ENCODE peak calls at places on chromosomes 5 and 9, in four cellular contexts. Q is neural progenitor cell, P is GM23338, Y is DND-41. K is an unnamed sample.
A peak's percentile ranks its signal among the peaks of the same experiment; 100 is the strongest.

GRCh38 chr9:90871327-90871935 is 69.8 kb downstream of the SYK start:
- DNase-seq in Y (no peak), Q (no peak), P (no peak), K (no peak)

GRCh38 chr5:115542076-115542475 is 2.5 kb downstream of the FEM1C start:
- DNase-seq in Y (no peak), P (no peak), Q (no peak), K (no peak)

GRCh38 chr5:164202338-164202737 is 696.9 kb downstream of the MAT2B start:
- DNase-seq in P (no peak), Y (no peak), Q (no peak), K (no peak)

GRCh38 chr5:13591621-13592020 is 352.9 kb downstream of the DNAH5 start:
- DNase-seq in Y (no peak), Q (no peak), P (no peak), K (no peak)

GRCh38 chr5:149521739-149522373 is 29.4 kb downstream of the CSNK1A1 start:
- DNase-seq in Y (no peak), Q (no peak), P (no peak), K (no peak)

GRCh38 chr9:6993531-6993930 is 235.8 kb downstream of the KDM4C start:
- DNase-seq in Y (no peak), Q (no peak), P (no peak), K (no peak)

GRCh38 chr9:133059623-133060022 is 2.2 kb upstream of the CEL start:
- DNase-seq in Q (no peak), Y (no peak), P (no peak), K (no peak)

GRCh38 chr9:3526166-3526902 is 533 bp upstream of the RFX3 start:
- DNase-seq in P (peak; percentile 91), Y (peak; percentile 87), Q (peak; percentile 94), K (peak; percentile 79)

GRCh38 chr9:36074870-36075532 is 38.3 kb downstream of the RECK start:
- DNase-seq in Y (no peak), Q (no peak), P (no peak), K (peak; percentile 71)

GRCh38 chr9:38008168-38009034 is 60.6 kb downstream of the SHB start:
- DNase-seq in P (no peak), Q (no peak), Y (peak; percentile 35), K (no peak)

GRCh38 chr5:96214442-96215197 is 218.4 kb downstream of the PCSK1 start:
- DNase-seq in P (no peak), Q (no peak), Y (no peak), K (no peak)

GRCh38 chr5:11289733-11290132 is 528.7 kb upstream of the DAP start:
- DNase-seq in Y (no peak), Q (peak; percentile 21), P (peak; percentile 36), K (no peak)

GRCh38 chr5:149860801-149861322 is 83.7 kb downstream of the PDE6A start:
- DNase-seq in Q (no peak), P (peak; percentile 34), Y (no peak), K (no peak)

GRCh38 chr5:65623482-65623881 is 651 bp downstream of the TRIM23 start:
- DNase-seq in Y (no peak), P (no peak), Q (peak; percentile 6), K (no peak)

GRCh38 chr5:158753354-158753753 is 346.4 kb downstream of the EBF1 start:
- DNase-seq in P (no peak), Q (no peak), Y (no peak), K (no peak)

GRCh38 chr5:158489207-158489532 is 610.5 kb downstream of the EBF1 start:
- DNase-seq in P (no peak), Q (no peak), Y (no peak), K (no peak)

GRCh38 chr5:142576804-142577203 is 109.1 kb downstream of the FGF1 start:
- DNase-seq in Q (no peak), Y (no peak), P (no peak), K (no peak)

GRCh38 chr5:179668404-179668803 is 12.4 kb downstream of the CBY3 start:
- DNase-seq in Q (peak; percentile 87), Y (peak; percentile 35), P (peak; percentile 93), K (no peak)

GRCh38 chr9:35908484-35909125 is 685 bp upstream of the SPAAR start:
- DNase-seq in P (no peak), Q (no peak), Y (no peak), K (no peak)

GRCh38 chr9:4333231-4333740 is 33.4 kb upstream of the GLIS3 start:
- DNase-seq in P (no peak), Q (no peak), Y (no peak), K (no peak)

GRCh38 chr5:123429993-123430392 is 6.8 kb upstream of the CEP120 start:
- DNase-seq in Y (no peak), P (no peak), Q (no peak), K (no peak)

GRCh38 chr5:167565555-167565954 is 725.9 kb upstream of the WWC1 start:
- DNase-seq in Q (peak; percentile 16), Y (no peak), P (peak; percentile 60), K (no peak)

GRCh38 chr5:53418844-53419243 is 61.6 kb upstream of the FST start:
- DNase-seq in Y (no peak), Q (no peak), P (no peak), K (no peak)

GRCh38 chr9:19229725-19230355 is 653 bp upstream of the DENND4C start:
- DNase-seq in P (peak; percentile 87), Y (peak; percentile 78), Q (peak; percentile 96), K (no peak)

GRCh38 chr5:107597803-107598202 is 72.9 kb downstream of the EFNA5 start:
- DNase-seq in P (no peak), Y (no peak), Q (no peak), K (no peak)

GRCh38 chr9:122227576-122227903 is 1.2 kb downstream of the LHX6 start:
- DNase-seq in Y (no peak), P (no peak), Q (no peak), K (no peak)

GRCh38 chr9:113695901-113696300 is 180.2 kb upstream of the ZNF618 start:
- DNase-seq in P (no peak), Q (no peak), Y (peak; percentile 12), K (no peak)

GRCh38 chr9:89425921-89426388 is 72.0 kb downstream of the SEMA4D start:
- DNase-seq in P (no peak), Q (no peak), Y (no peak), K (no peak)
- H3K27ac ChIP-seq in P (no peak overlapping the region), Q (no peak overlapping the region), Y (peak overlapping the region; percentile 52), K (no peak overlapping the region)

GRCh38 chr9:135087489-135087791 is at the start of gene OLFM1:
- DNase-seq in Y (no peak), Q (peak; percentile 92), P (peak; percentile 89), K (peak; percentile 77)
- H3K4me3 ChIP-seq in Y (no peak within 1 kb of the TSS), Q (peak within 1 kb of the TSS; percentile 48), P (peak within 1 kb of the TSS; percentile 69), K (peak within 1 kb of the TSS; percentile 49)

DNA sequence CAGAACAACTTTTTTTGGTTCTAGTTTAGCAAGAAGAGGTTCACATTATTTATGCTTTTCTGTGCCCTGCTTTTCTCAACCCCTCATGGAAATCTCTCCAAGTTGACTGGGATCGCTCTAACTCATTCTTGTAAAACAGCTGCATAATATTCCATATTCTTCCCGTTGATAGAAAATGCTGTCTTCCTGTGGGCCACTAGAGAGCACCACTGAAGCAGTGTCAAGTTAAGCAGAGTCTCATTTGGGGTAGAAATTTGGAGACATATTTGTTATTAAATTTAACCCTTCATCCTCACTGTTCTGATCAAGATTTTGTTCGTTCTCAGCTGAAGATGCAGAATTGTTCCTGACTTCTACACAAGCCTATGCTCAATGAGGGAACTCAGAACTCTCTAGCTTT is 140.1 kb downstream of the CEMIP2 start:
- DNase-seq in P (peak; percentile 36), Y (no peak), Q (no peak), K (no peak)
- TF ChIP-seq CTCF in P (peak; percentile 71), Y (peak; percentile 48), Q (peak; percentile 16), K (no peak)

GRCh38 chr5:151130922-151131891 is 26.4 kb downstream of the ANXA6 start:
- DNase-seq in Q (no peak), P (no peak), Y (no peak), K (peak; percentile 68)
- H3K27ac ChIP-seq in Q (no peak overlapping the region), P (no peak overlapping the region), Y (peak overlapping the region; percentile 29), K (peak overlapping the region; percentile 83)

GRCh38 chr5:111752426-111752965 is 4.5 kb downstream of the NREP start:
- DNase-seq in P (no peak), Q (no peak), Y (no peak), K (no peak)
- H3K4me3 ChIP-seq in P (peak overlapping the region; percentile 9), Q (no peak overlapping the region), Y (peak overlapping the region; percentile 38), K (no peak overlapping the region)

GRCh38 chr9:135478858-135479468 is 619 bp upstream of the PPP1R26 start:
- DNase-seq in Q (peak; percentile 50), P (peak; percentile 65), Y (no peak), K (no peak)
- TF ChIP-seq CTCF in Q (peak; percentile 33), P (peak; percentile 27), Y (no peak), K (no peak)